ENCODE peak calls at places on chromosomes 13 and 19, in six cellular contexts. One of them, this sample, is unnamed.

GRCh38 chr19:56966225-56966696 is 125.7 kb upstream of the PEG3 start:
- DNase-seq in stimulated activated naive CD8-positive, alpha-beta T cell treated with anti-CD3 and anti-CD28 coated beads, Interleukin-15, Interleukin-2, amounts not matched to agents 100 U/mL and 50 U/mL, for 24 hours: no peak
- DNase-seq in left ventricle myocardium inferior: no peak
- DNase-seq in stimulated activated CD4-positive, alpha-beta T cell treated with anti-CD3 and anti-CD28 coated beads, Interleukin-1b, Interleukin-23, amount 100 ng/mL, for 1 hour: no peak
- DNase-seq in foreskin keratinocyte: no peak
- DNase-seq in activated CD8-positive, alpha-beta T cell treated with anti-CD3 and anti-CD28 coated beads, Interleukin-2, amount 10 ng/mL, durations not matched to agents 7 days and 5 days: no peak
- DNase-seq in this sample: no peak

GRCh38 chr13:93966267-93966936 is 513.1 kb downstream of the DCT start:
- DNase-seq in stimulated activated naive CD8-positive, alpha-beta T cell treated with anti-CD3 and anti-CD28 coated beads, Interleukin-15, Interleukin-2, amounts not matched to agents 100 U/mL and 50 U/mL, for 24 hours: no peak
- DNase-seq in left ventricle myocardium inferior: no peak
- DNase-seq in stimulated activated CD4-positive, alpha-beta T cell treated with anti-CD3 and anti-CD28 coated beads, Interleukin-1b, Interleukin-23, amount 100 ng/mL, for 1 hour: no peak
- DNase-seq in foreskin keratinocyte: no peak
- DNase-seq in activated CD8-positive, alpha-beta T cell treated with anti-CD3 and anti-CD28 coated beads, Interleukin-2, amount 10 ng/mL, durations not matched to agents 7 days and 5 days: no peak
- DNase-seq in this sample: no peak

GRCh38 chr13:103663996-103664395 is 597.8 kb upstream of the SLC10A2 start:
- DNase-seq in stimulated activated naive CD8-positive, alpha-beta T cell treated with anti-CD3 and anti-CD28 coated beads, Interleukin-15, Interleukin-2, amounts not matched to agents 100 U/mL and 50 U/mL, for 24 hours: no peak
- DNase-seq in left ventricle myocardium inferior: no peak
- DNase-seq in stimulated activated CD4-positive, alpha-beta T cell treated with anti-CD3 and anti-CD28 coated beads, Interleukin-1b, Interleukin-23, amount 100 ng/mL, for 1 hour: no peak
- DNase-seq in foreskin keratinocyte: peak
- DNase-seq in activated CD8-positive, alpha-beta T cell treated with anti-CD3 and anti-CD28 coated beads, Interleukin-2, amount 10 ng/mL, durations not matched to agents 7 days and 5 days: no peak
- DNase-seq in this sample: no peak

GRCh38 chr19:46209051-46209450 is 20.5 kb upstream of the IGFL1 start:
- DNase-seq in stimulated activated naive CD8-positive, alpha-beta T cell treated with anti-CD3 and anti-CD28 coated beads, Interleukin-15, Interleukin-2, amounts not matched to agents 100 U/mL and 50 U/mL, for 24 hours: no peak
- DNase-seq in left ventricle myocardium inferior: no peak
- DNase-seq in stimulated activated CD4-positive, alpha-beta T cell treated with anti-CD3 and anti-CD28 coated beads, Interleukin-1b, Interleukin-23, amount 100 ng/mL, for 1 hour: no peak
- DNase-seq in foreskin keratinocyte: no peak
- DNase-seq in activated CD8-positive, alpha-beta T cell treated with anti-CD3 and anti-CD28 coated beads, Interleukin-2, amount 10 ng/mL, durations not matched to agents 7 days and 5 days: no peak
- DNase-seq in this sample: no peak

GRCh38 chr13:48864100-48864499 is 111.6 kb upstream of the FNDC3A start:
- DNase-seq in stimulated activated naive CD8-positive, alpha-beta T cell treated with anti-CD3 and anti-CD28 coated beads, Interleukin-15, Interleukin-2, amounts not matched to agents 100 U/mL and 50 U/mL, for 24 hours: no peak
- DNase-seq in left ventricle myocardium inferior: no peak
- DNase-seq in stimulated activated CD4-positive, alpha-beta T cell treated with anti-CD3 and anti-CD28 coated beads, Interleukin-1b, Interleukin-23, amount 100 ng/mL, for 1 hour: no peak
- DNase-seq in foreskin keratinocyte: no peak
- DNase-seq in activated CD8-positive, alpha-beta T cell treated with anti-CD3 and anti-CD28 coated beads, Interleukin-2, amount 10 ng/mL, durations not matched to agents 7 days and 5 days: no peak
- DNase-seq in this sample: no peak

GRCh38 chr19:37914908-37915307 is 7.9 kb downstream of the SIPA1L3 start:
- DNase-seq in stimulated activated naive CD8-positive, alpha-beta T cell treated with anti-CD3 and anti-CD28 coated beads, Interleukin-15, Interleukin-2, amounts not matched to agents 100 U/mL and 50 U/mL, for 24 hours: no peak
- DNase-seq in left ventricle myocardium inferior: no peak
- DNase-seq in stimulated activated CD4-positive, alpha-beta T cell treated with anti-CD3 and anti-CD28 coated beads, Interleukin-1b, Interleukin-23, amount 100 ng/mL, for 1 hour: no peak
- DNase-seq in foreskin keratinocyte: no peak
- DNase-seq in activated CD8-positive, alpha-beta T cell treated with anti-CD3 and anti-CD28 coated beads, Interleukin-2, amount 10 ng/mL, durations not matched to agents 7 days and 5 days: peak
- DNase-seq in this sample: peak

GRCh38 chr13:34502011-34502410 is 440.1 kb upstream of the NBEA start:
- DNase-seq in stimulated activated naive CD8-positive, alpha-beta T cell treated with anti-CD3 and anti-CD28 coated beads, Interleukin-15, Interleukin-2, amounts not matched to agents 100 U/mL and 50 U/mL, for 24 hours: no peak
- DNase-seq in left ventricle myocardium inferior: no peak
- DNase-seq in stimulated activated CD4-positive, alpha-beta T cell treated with anti-CD3 and anti-CD28 coated beads, Interleukin-1b, Interleukin-23, amount 100 ng/mL, for 1 hour: no peak
- DNase-seq in foreskin keratinocyte: peak
- DNase-seq in activated CD8-positive, alpha-beta T cell treated with anti-CD3 and anti-CD28 coated beads, Interleukin-2, amount 10 ng/mL, durations not matched to agents 7 days and 5 days: no peak
- DNase-seq in this sample: no peak

GRCh38 chr19:13060233-13060963 is 42.3 kb downstream of the LYL1 start:
- DNase-seq in stimulated activated naive CD8-positive, alpha-beta T cell treated with anti-CD3 and anti-CD28 coated beads, Interleukin-15, Interleukin-2, amounts not matched to agents 100 U/mL and 50 U/mL, for 24 hours: no peak
- DNase-seq in left ventricle myocardium inferior: peak
- DNase-seq in stimulated activated CD4-positive, alpha-beta T cell treated with anti-CD3 and anti-CD28 coated beads, Interleukin-1b, Interleukin-23, amount 100 ng/mL, for 1 hour: no peak
- DNase-seq in foreskin keratinocyte: no peak
- DNase-seq in activated CD8-positive, alpha-beta T cell treated with anti-CD3 and anti-CD28 coated beads, Interleukin-2, amount 10 ng/mL, durations not matched to agents 7 days and 5 days: no peak
- DNase-seq in this sample: no peak

GRCh38 chr13:40146586-40147240 is 491.3 kb downstream of the COG6 start:
- DNase-seq in stimulated activated naive CD8-positive, alpha-beta T cell treated with anti-CD3 and anti-CD28 coated beads, Interleukin-15, Interleukin-2, amounts not matched to agents 100 U/mL and 50 U/mL, for 24 hours: no peak
- DNase-seq in left ventricle myocardium inferior: no peak
- DNase-seq in stimulated activated CD4-positive, alpha-beta T cell treated with anti-CD3 and anti-CD28 coated beads, Interleukin-1b, Interleukin-23, amount 100 ng/mL, for 1 hour: no peak
- DNase-seq in foreskin keratinocyte: peak
- DNase-seq in activated CD8-positive, alpha-beta T cell treated with anti-CD3 and anti-CD28 coated beads, Interleukin-2, amount 10 ng/mL, durations not matched to agents 7 days and 5 days: no peak
- DNase-seq in this sample: no peak

GRCh38 chr13:45441633-45442032 is 23.1 kb upstream of the COG3 start:
- DNase-seq in stimulated activated naive CD8-positive, alpha-beta T cell treated with anti-CD3 and anti-CD28 coated beads, Interleukin-15, Interleukin-2, amounts not matched to agents 100 U/mL and 50 U/mL, for 24 hours: no peak
- DNase-seq in left ventricle myocardium inferior: no peak
- DNase-seq in stimulated activated CD4-positive, alpha-beta T cell treated with anti-CD3 and anti-CD28 coated beads, Interleukin-1b, Interleukin-23, amount 100 ng/mL, for 1 hour: no peak
- DNase-seq in foreskin keratinocyte: peak
- DNase-seq in activated CD8-positive, alpha-beta T cell treated with anti-CD3 and anti-CD28 coated beads, Interleukin-2, amount 10 ng/mL, durations not matched to agents 7 days and 5 days: peak
- DNase-seq in this sample: peak

GRCh38 chr19:21604351-21604926 is 99.0 kb downstream of the ZNF429 start:
- DNase-seq in stimulated activated naive CD8-positive, alpha-beta T cell treated with anti-CD3 and anti-CD28 coated beads, Interleukin-15, Interleukin-2, amounts not matched to agents 100 U/mL and 50 U/mL, for 24 hours: no peak
- DNase-seq in left ventricle myocardium inferior: no peak
- DNase-seq in stimulated activated CD4-positive, alpha-beta T cell treated with anti-CD3 and anti-CD28 coated beads, Interleukin-1b, Interleukin-23, amount 100 ng/mL, for 1 hour: no peak
- DNase-seq in foreskin keratinocyte: peak
- DNase-seq in activated CD8-positive, alpha-beta T cell treated with anti-CD3 and anti-CD28 coated beads, Interleukin-2, amount 10 ng/mL, durations not matched to agents 7 days and 5 days: peak
- DNase-seq in this sample: no peak

GRCh38 chr19:47107201-47107952 is 6.2 kb downstream of the ZC3H4 start:
- DNase-seq in stimulated activated naive CD8-positive, alpha-beta T cell treated with anti-CD3 and anti-CD28 coated beads, Interleukin-15, Interleukin-2, amounts not matched to agents 100 U/mL and 50 U/mL, for 24 hours: no peak
- DNase-seq in left ventricle myocardium inferior: no peak
- DNase-seq in stimulated activated CD4-positive, alpha-beta T cell treated with anti-CD3 and anti-CD28 coated beads, Interleukin-1b, Interleukin-23, amount 100 ng/mL, for 1 hour: no peak
- DNase-seq in foreskin keratinocyte: no peak
- DNase-seq in activated CD8-positive, alpha-beta T cell treated with anti-CD3 and anti-CD28 coated beads, Interleukin-2, amount 10 ng/mL, durations not matched to agents 7 days and 5 days: peak
- DNase-seq in this sample: no peak

GRCh38 chr13:95457294-95457693 is 95.2 kb upstream of the CLDN10 start:
- DNase-seq in stimulated activated naive CD8-positive, alpha-beta T cell treated with anti-CD3 and anti-CD28 coated beads, Interleukin-15, Interleukin-2, amounts not matched to agents 100 U/mL and 50 U/mL, for 24 hours: no peak
- DNase-seq in left ventricle myocardium inferior: no peak
- DNase-seq in stimulated activated CD4-positive, alpha-beta T cell treated with anti-CD3 and anti-CD28 coated beads, Interleukin-1b, Interleukin-23, amount 100 ng/mL, for 1 hour: no peak
- DNase-seq in foreskin keratinocyte: no peak
- DNase-seq in activated CD8-positive, alpha-beta T cell treated with anti-CD3 and anti-CD28 coated beads, Interleukin-2, amount 10 ng/mL, durations not matched to agents 7 days and 5 days: no peak
- DNase-seq in this sample: peak

GRCh38 chr19:5719274-5719960 is 529 bp downstream of the LONP1 start:
- DNase-seq in stimulated activated naive CD8-positive, alpha-beta T cell treated with anti-CD3 and anti-CD28 coated beads, Interleukin-15, Interleukin-2, amounts not matched to agents 100 U/mL and 50 U/mL, for 24 hours: peak
- DNase-seq in left ventricle myocardium inferior: no peak
- DNase-seq in stimulated activated CD4-positive, alpha-beta T cell treated with anti-CD3 and anti-CD28 coated beads, Interleukin-1b, Interleukin-23, amount 100 ng/mL, for 1 hour: no peak
- DNase-seq in foreskin keratinocyte: peak
- DNase-seq in activated CD8-positive, alpha-beta T cell treated with anti-CD3 and anti-CD28 coated beads, Interleukin-2, amount 10 ng/mL, durations not matched to agents 7 days and 5 days: peak
- DNase-seq in this sample: no peak

GRCh38 chr13:91946498-91947070 is 548.2 kb downstream of the GPC5 start:
- DNase-seq in stimulated activated naive CD8-positive, alpha-beta T cell treated with anti-CD3 and anti-CD28 coated beads, Interleukin-15, Interleukin-2, amounts not matched to agents 100 U/mL and 50 U/mL, for 24 hours: no peak
- DNase-seq in left ventricle myocardium inferior: no peak
- DNase-seq in stimulated activated CD4-positive, alpha-beta T cell treated with anti-CD3 and anti-CD28 coated beads, Interleukin-1b, Interleukin-23, amount 100 ng/mL, for 1 hour: no peak
- DNase-seq in foreskin keratinocyte: peak
- DNase-seq in activated CD8-positive, alpha-beta T cell treated with anti-CD3 and anti-CD28 coated beads, Interleukin-2, amount 10 ng/mL, durations not matched to agents 7 days and 5 days: no peak
- DNase-seq in this sample: peak

GRCh38 chr13:49869514-49869913 is 66.6 kb downstream of the SPRYD7 start:
- DNase-seq in stimulated activated naive CD8-positive, alpha-beta T cell treated with anti-CD3 and anti-CD28 coated beads, Interleukin-15, Interleukin-2, amounts not matched to agents 100 U/mL and 50 U/mL, for 24 hours: no peak
- DNase-seq in left ventricle myocardium inferior: no peak
- DNase-seq in stimulated activated CD4-positive, alpha-beta T cell treated with anti-CD3 and anti-CD28 coated beads, Interleukin-1b, Interleukin-23, amount 100 ng/mL, for 1 hour: no peak
- DNase-seq in foreskin keratinocyte: no peak
- DNase-seq in activated CD8-positive, alpha-beta T cell treated with anti-CD3 and anti-CD28 coated beads, Interleukin-2, amount 10 ng/mL, durations not matched to agents 7 days and 5 days: no peak
- DNase-seq in this sample: no peak

This sample was measured in GM13977.